ENCODE peak calls at places on chromosomes 6 and 20, in ten cellular contexts. One of them, this sample, is unnamed.

GRCh38 chr6:64256483-64256882 is 620.9 kb downstream of the PHF3 start:
- DNase-seq in stomach: no peak
- DNase-seq in ACHN: no peak
- DNase-seq in aorta: no peak
- DNase-seq in SHP77: no peak
- DNase-seq in EL: no peak
- DNase-seq in neuronal stem cell: no peak
- DNase-seq in ovary: no peak
- DNase-seq in heart right ventricle: no peak
- DNase-seq in SW480: no peak
- DNase-seq in this sample: no peak

GRCh38 chr20:18197382-18198070 is 59.9 kb downstream of the KAT14 start:
- DNase-seq in stomach: no peak
- DNase-seq in ACHN: no peak
- DNase-seq in aorta: no peak
- DNase-seq in SHP77: no peak
- DNase-seq in EL: no peak
- DNase-seq in neuronal stem cell: no peak
- DNase-seq in ovary: no peak
- DNase-seq in heart right ventricle: no peak
- DNase-seq in SW480: peak; percentile 16
- DNase-seq in this sample: no peak

GRCh38 chr6:139732451-139732850 is 358.0 kb upstream of the CITED2 start:
- DNase-seq in stomach: no peak
- DNase-seq in ACHN: peak; percentile 56
- DNase-seq in aorta: no peak
- DNase-seq in SHP77: no peak
- DNase-seq in EL: peak; percentile 61
- DNase-seq in neuronal stem cell: no peak
- DNase-seq in ovary: peak; percentile 50
- DNase-seq in heart right ventricle: no peak
- DNase-seq in SW480: no peak
- DNase-seq in this sample: peak; percentile 27

GRCh38 chr6:35177139-35177538 is 36.0 kb upstream of the TCP11 start:
- DNase-seq in stomach: no peak
- DNase-seq in ACHN: no peak
- DNase-seq in aorta: no peak
- DNase-seq in SHP77: no peak
- DNase-seq in EL: peak; percentile 40
- DNase-seq in neuronal stem cell: no peak
- DNase-seq in ovary: no peak
- DNase-seq in heart right ventricle: no peak
- DNase-seq in SW480: no peak
- DNase-seq in this sample: no peak

GRCh38 chr20:11516448-11516847 is 401.2 kb upstream of the BTBD3 start:
- DNase-seq in stomach: no peak
- DNase-seq in ACHN: no peak
- DNase-seq in aorta: no peak
- DNase-seq in SHP77: no peak
- DNase-seq in EL: no peak
- DNase-seq in neuronal stem cell: no peak
- DNase-seq in ovary: no peak
- DNase-seq in heart right ventricle: no peak
- DNase-seq in SW480: no peak
- DNase-seq in this sample: no peak

GRCh38 chr20:52340036-52340634 is 148.6 kb upstream of the ZFP64 start:
- DNase-seq in stomach: no peak
- DNase-seq in ACHN: peak; percentile 1
- DNase-seq in aorta: no peak
- DNase-seq in SHP77: peak; percentile 74
- DNase-seq in EL: peak; percentile 6
- DNase-seq in neuronal stem cell: no peak
- DNase-seq in ovary: no peak
- DNase-seq in heart right ventricle: no peak
- DNase-seq in SW480: peak; percentile 62
- DNase-seq in this sample: no peak

GRCh38 chr6:125872259-125872921 is 81.6 kb downstream of the NCOA7 start:
- DNase-seq in stomach: no peak
- DNase-seq in ACHN: no peak
- DNase-seq in aorta: no peak
- DNase-seq in SHP77: no peak
- DNase-seq in EL: peak; percentile 62
- DNase-seq in neuronal stem cell: no peak
- DNase-seq in ovary: no peak
- DNase-seq in heart right ventricle: no peak
- DNase-seq in SW480: peak; percentile 26
- DNase-seq in this sample: no peak

GRCh38 chr6:106097368-106098231 is 11.5 kb downstream of the PRDM1 start:
- DNase-seq in stomach: no peak
- DNase-seq in ACHN: peak; percentile 29
- DNase-seq in aorta: no peak
- DNase-seq in SHP77: no peak
- DNase-seq in EL: peak; percentile 46
- DNase-seq in neuronal stem cell: no peak
- DNase-seq in ovary: no peak
- DNase-seq in heart right ventricle: no peak
- DNase-seq in SW480: peak; percentile 67
- DNase-seq in this sample: peak; percentile 39

GRCh38 chr6:148736779-148737412 is 9.9 kb upstream of the UST start:
- DNase-seq in stomach: no peak
- DNase-seq in ACHN: peak; percentile 45
- DNase-seq in aorta: no peak
- DNase-seq in SHP77: no peak
- DNase-seq in EL: no peak
- DNase-seq in neuronal stem cell: no peak
- DNase-seq in ovary: no peak
- DNase-seq in heart right ventricle: no peak
- DNase-seq in SW480: no peak
- DNase-seq in this sample: no peak

GRCh38 chr6:111480988-111481830 is 1.8 kb downstream of the REV3L start:
- DNase-seq in stomach: no peak
- DNase-seq in ACHN: no peak
- DNase-seq in aorta: no peak
- DNase-seq in SHP77: no peak
- DNase-seq in EL: peak; percentile 30
- DNase-seq in neuronal stem cell: no peak
- DNase-seq in ovary: no peak
- DNase-seq in heart right ventricle: no peak
- DNase-seq in SW480: no peak
- DNase-seq in this sample: peak; percentile 43

GRCh38 chr20:63226020-63226943 is 9.4 kb upstream of the BIRC7 start:
- DNase-seq in stomach: no peak
- DNase-seq in ACHN: no peak
- DNase-seq in aorta: no peak
- DNase-seq in SHP77: no peak
- DNase-seq in EL: no peak
- DNase-seq in neuronal stem cell: no peak
- DNase-seq in ovary: no peak
- DNase-seq in heart right ventricle: no peak
- DNase-seq in SW480: no peak
- DNase-seq in this sample: no peak

GRCh38 chr6:170165085-170165484 is 125.8 kb downstream of the DLL1 start:
- DNase-seq in stomach: no peak
- DNase-seq in ACHN: no peak
- DNase-seq in aorta: peak; percentile 86
- DNase-seq in SHP77: peak; percentile 78
- DNase-seq in EL: no peak
- DNase-seq in neuronal stem cell: no peak
- DNase-seq in ovary: peak; percentile 39
- DNase-seq in heart right ventricle: peak; percentile 58
- DNase-seq in SW480: no peak
- DNase-seq in this sample: no peak

GRCh38 chr6:170131351-170131750 is 159.5 kb downstream of the DLL1 start:
- DNase-seq in stomach: peak; percentile 7
- DNase-seq in ACHN: no peak
- DNase-seq in aorta: peak; percentile 11
- DNase-seq in SHP77: no peak
- DNase-seq in EL: no peak
- DNase-seq in neuronal stem cell: no peak
- DNase-seq in ovary: no peak
- DNase-seq in heart right ventricle: no peak
- DNase-seq in SW480: no peak
- DNase-seq in this sample: no peak

GRCh38 chr20:8670207-8670899 is 398.5 kb upstream of the PLCB4 start:
- DNase-seq in stomach: no peak
- DNase-seq in ACHN: no peak
- DNase-seq in aorta: no peak
- DNase-seq in SHP77: no peak
- DNase-seq in EL: no peak
- DNase-seq in neuronal stem cell: no peak
- DNase-seq in ovary: no peak
- DNase-seq in heart right ventricle: no peak
- DNase-seq in SW480: no peak
- DNase-seq in this sample: no peak

GRCh38 chr6:166683477-166683876 is 56.4 kb upstream of the RPS6KA2 start:
- DNase-seq in stomach: no peak
- DNase-seq in ACHN: no peak
- DNase-seq in aorta: no peak
- DNase-seq in SHP77: no peak
- DNase-seq in EL: peak; percentile 18
- DNase-seq in neuronal stem cell: no peak
- DNase-seq in ovary: no peak
- DNase-seq in heart right ventricle: no peak
- DNase-seq in SW480: no peak
- DNase-seq in this sample: no peak

GRCh38 chr6:88368071-88368787 is 202.1 kb upstream of the CNR1 start:
- DNase-seq in stomach: no peak
- DNase-seq in ACHN: peak; percentile 73
- DNase-seq in aorta: no peak
- DNase-seq in SHP77: no peak
- DNase-seq in EL: peak; percentile 80
- DNase-seq in neuronal stem cell: no peak
- DNase-seq in ovary: no peak
- DNase-seq in heart right ventricle: no peak
- DNase-seq in SW480: no peak
- DNase-seq in this sample: peak; percentile 50

GRCh38 chr20:13494019-13494418 is 144.7 kb downstream of the TASP1 start:
- DNase-seq in stomach: no peak
- DNase-seq in ACHN: no peak
- DNase-seq in aorta: no peak
- DNase-seq in SHP77: no peak
- DNase-seq in EL: peak; percentile 11
- DNase-seq in neuronal stem cell: no peak
- DNase-seq in ovary: no peak
- DNase-seq in heart right ventricle: no peak
- DNase-seq in SW480: no peak
- DNase-seq in this sample: peak; percentile 30

GRCh38 chr20:34213213-34213612 is 28.0 kb upstream of the ASIP start:
- DNase-seq in stomach: no peak
- DNase-seq in ACHN: no peak
- DNase-seq in aorta: no peak
- DNase-seq in SHP77: no peak
- DNase-seq in EL: no peak
- DNase-seq in neuronal stem cell: no peak
- DNase-seq in ovary: no peak
- DNase-seq in heart right ventricle: no peak
- DNase-seq in SW480: no peak
- DNase-seq in this sample: no peak

GRCh38 chr20:17969276-17969883 is 562 bp downstream of the MGME1 start:
- DNase-seq in stomach: peak; percentile 52
- DNase-seq in ACHN: peak; percentile 45
- DNase-seq in aorta: peak; percentile 53
- DNase-seq in SHP77: peak; percentile 21
- DNase-seq in EL: peak; percentile 66
- DNase-seq in neuronal stem cell: no peak
- DNase-seq in ovary: no peak
- DNase-seq in heart right ventricle: no peak
- DNase-seq in SW480: peak; percentile 40
- DNase-seq in this sample: no peak